ENCODE peak calls at places on chromosome 9, in five cellular contexts. K, U, I, E and A are unnamed samples.

GRCh38 chr9:131738838-131739191 is 1.1 kb downstream of the RAPGEF1 start:
- DNase-seq in K (peak; percentile 33), U (no peak), I (no peak), E (no peak), A (no peak)

GRCh38 chr9:27453860-27454553 is 70.1 kb upstream of the IFNK start:
- DNase-seq in K (no peak), U (no peak), I (no peak), E (no peak), A (no peak)

GRCh38 chr9:79353856-79354520 is 217.8 kb upstream of the TLE4 start:
- DNase-seq in K (peak; percentile 52), U (no peak), I (no peak), E (no peak), A (no peak)

GRCh38 chr9:104961701-104962359 is 33.9 kb upstream of the ABCA1 start:
- DNase-seq in K (peak; percentile 3), U (no peak), I (no peak), E (no peak), A (no peak)

GRCh38 chr9:127714916-127715442 is 484 bp downstream of the PTRH1 start:
- DNase-seq in K (peak; percentile 68), U (no peak), I (no peak), E (no peak), A (no peak)

GRCh38 chr9:29214162-29214520 is 1640.9 kb upstream of the C9orf72 start:
- DNase-seq in K (no peak), U (no peak), I (no peak), E (no peak), A (no peak)

GRCh38 chr9:6144947-6145346 is 70.7 kb upstream of the IL33 start:
- DNase-seq in K (no peak), U (no peak), I (no peak), E (no peak), A (no peak)

GRCh38 chr9:38018964-38019602 is 49.9 kb downstream of the SHB start:
- DNase-seq in K (peak; percentile 95), U (no peak), I (no peak), E (no peak), A (no peak)

GRCh38 chr9:4555251-4555650 is 65.0 kb downstream of the SLC1A1 start:
- DNase-seq in K (peak; percentile 58), U (peak; percentile 34), I (no peak), E (peak; percentile 53), A (no peak)

GRCh38 chr9:4538107-4538506 is 47.8 kb downstream of the SLC1A1 start:
- DNase-seq in K (no peak), U (no peak), I (no peak), E (no peak), A (no peak)

GRCh38 chr9:91223000-91223399 is 138.7 kb downstream of the AUH start:
- DNase-seq in K (no peak), U (no peak), I (no peak), E (no peak), A (no peak)

GRCh38 chr9:11962327-11962726 is 730.9 kb upstream of the TYRP1 start:
- DNase-seq in K (peak; percentile 3), U (no peak), I (no peak), E (no peak), A (no peak)

GRCh38 chr9:137053944-137054931 is at the start of gene ENTPD2:
- DNase-seq in K (no peak), U (no peak), I (no peak), E (no peak), A (no peak)

GRCh38 chr9:33158555-33159057 is 8.5 kb downstream of the B4GALT1 start:
- DNase-seq in K (no peak), U (no peak), I (peak; percentile 82), E (no peak), A (no peak)
- H3K4me1 ChIP-seq in K (peaks cover 92% of the 10 kb centered on the region), U (peaks cover 76% of the 10 kb centered on the region), I (peaks cover 83% of the 10 kb centered on the region), E (peaks cover 94% of the 10 kb centered on the region), A (peaks cover 90% of the 10 kb centered on the region)

GRCh38 chr9:61666310-61666709 is 476.5 kb downstream of the SPATA31A7 start:
- DNase-seq in K (no peak), U (no peak), I (no peak), E (no peak), A (no peak)
- H3K9me3 ChIP-seq in K (no peaks in the 10 kb centered on the region), U (no peaks in the 10 kb centered on the region), I (no peaks in the 10 kb centered on the region), E (no peaks in the 10 kb centered on the region), A (no peaks in the 10 kb centered on the region)

GRCh38 chr9:88994820-88995180 is 3.5 kb downstream of the S1PR3 start:
- DNase-seq in K (peak; percentile 85), U (no peak), I (no peak), E (no peak), A (no peak)

GRCh38 chr9:88996046-88997005 is 5.1 kb downstream of the S1PR3 start:
- DNase-seq in K (no peak), U (no peak), I (peak; percentile 74), E (no peak), A (no peak)

GRCh38 chr9:88995205-88995604 is 3.9 kb downstream of the S1PR3 start:
- DNase-seq in K (no peak), U (no peak), I (peak; percentile 40), E (no peak), A (no peak)

GRCh38 chr9:88993871-88994819 is 2.9 kb downstream of the S1PR3 start:
- DNase-seq in K (peak; percentile 6), U (no peak), I (peak; percentile 84), E (no peak), A (no peak)

DNA sequence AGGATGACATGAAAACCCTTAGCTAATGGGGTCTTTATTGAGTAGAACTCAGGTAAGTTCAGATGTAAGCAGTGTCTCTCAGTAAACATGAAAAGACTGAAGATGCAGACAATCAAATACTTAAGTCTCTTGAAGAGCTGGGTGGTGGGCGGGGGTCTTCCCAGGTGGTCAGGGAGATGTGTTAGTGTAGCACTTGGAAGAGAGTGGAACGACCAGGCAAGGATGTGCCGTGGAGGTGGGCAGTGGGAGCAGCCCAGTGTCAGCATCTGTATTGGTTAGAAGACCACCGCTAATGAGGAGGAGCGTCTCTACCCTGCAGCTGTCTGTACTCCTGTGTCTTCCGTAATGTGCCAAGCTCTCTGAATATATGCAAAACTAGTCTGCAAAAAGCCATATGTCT is 4.4 kb downstream of the S1PR3 start:
- DNase-seq in K (no peak), U (no peak), I (peak; percentile 77), E (no peak), A (no peak)
- H3K4me1 ChIP-seq in K (peaks cover 35% of the 10 kb centered on the region), U (peaks cover 1% of the 10 kb centered on the region), I (peaks cover 89% of the 10 kb centered on the region), E (peaks cover 6% of the 10 kb centered on the region), A (peaks cover 27% of the 10 kb centered on the region)

GRCh38 chr9:129749575-129749974 is 3.3 kb downstream of the PTGES start:
- DNase-seq in K (no peak), U (no peak), I (no peak), E (no peak), A (no peak)

GRCh38 chr9:129745186-129745585 is 7.7 kb downstream of the PTGES start:
- DNase-seq in K (no peak), U (no peak), I (no peak), E (no peak), A (no peak)

GRCh38 chr9:129748249-129748648 is 4.6 kb downstream of the PTGES start:
- DNase-seq in K (peak; percentile 56), U (no peak), I (no peak), E (no peak), A (no peak)

GRCh38 chr9:129750010-129750409 is 2.8 kb downstream of the PTGES start:
- DNase-seq in K (peak; percentile 73), U (no peak), I (no peak), E (no peak), A (no peak)

GRCh38 chr9:129746092-129746760 is 6.6 kb downstream of the PTGES start:
- DNase-seq in K (no peak), U (no peak), I (no peak), E (no peak), A (no peak)
- H3K9me3 ChIP-seq in K (no peaks in the 10 kb centered on the region), U (no peaks in the 10 kb centered on the region), I (no peaks in the 10 kb centered on the region), E (no peaks in the 10 kb centered on the region), A (no peaks in the 10 kb centered on the region)

GRCh38 chr9:96505316-96505991 is 55.5 kb downstream of the HABP4 start:
- DNase-seq in K (peak; percentile 45), U (no peak), I (no peak), E (no peak), A (no peak)
- H3K4me1 ChIP-seq in K (peaks cover 34% of the 10 kb centered on the region), U (no peaks in the 10 kb centered on the region), I (no peaks in the 10 kb centered on the region), E (no peaks in the 10 kb centered on the region), A (peaks cover 65% of the 10 kb centered on the region)

GRCh38 chr9:36461341-36461740 is 61.3 kb upstream of the RNF38 start:
- DNase-seq in K (peak; percentile 30), U (no peak), I (no peak), E (no peak), A (no peak)
- H3K9me3 ChIP-seq in K (no peaks in the 10 kb centered on the region), U (no peaks in the 10 kb centered on the region), I (no peaks in the 10 kb centered on the region), E (no peaks in the 10 kb centered on the region), A (no peaks in the 10 kb centered on the region)

DNA sequence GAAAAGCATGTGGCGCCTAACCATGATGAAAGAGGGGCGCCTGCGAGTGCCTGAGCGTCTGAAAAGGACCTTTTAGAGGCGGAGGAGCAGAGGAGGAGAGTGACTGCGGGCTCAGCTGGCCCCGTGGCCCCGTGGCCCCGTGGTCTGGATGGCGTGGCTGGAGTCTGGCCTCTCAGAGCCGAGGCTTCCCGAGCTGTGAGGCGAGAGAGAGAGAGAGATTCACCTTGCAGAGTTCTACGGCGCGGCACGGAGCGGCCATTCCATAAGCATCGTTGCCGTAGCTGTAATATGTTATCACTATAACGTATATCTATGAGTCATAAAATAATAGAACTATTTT is 55.3 kb upstream of the RNU6ATAC start:
- DNase-seq in K (no peak), U (no peak), I (no peak), E (peak; percentile 23), A (no peak)
- H3K4me1 ChIP-seq in K (no peaks in the 10 kb centered on the region), U (no peaks in the 10 kb centered on the region), I (peaks cover 41% of the 10 kb centered on the region), E (no peaks in the 10 kb centered on the region), A (no peaks in the 10 kb centered on the region)

GRCh38 chr9:21523021-21524014 is 41.2 kb upstream of the IFNE start:
- DNase-seq in K (no peak), U (no peak), I (no peak), E (no peak), A (no peak)
- H3K9me3 ChIP-seq in K (no peaks in the 10 kb centered on the region), U (no peaks in the 10 kb centered on the region), I (no peaks in the 10 kb centered on the region), E (no peaks in the 10 kb centered on the region), A (no peaks in the 10 kb centered on the region)

GRCh38 chr9:86580688-86581087 is 226.5 kb upstream of the TUT7 start:
- DNase-seq in K (no peak), U (no peak), I (no peak), E (no peak), A (no peak)
- H3K4me1 ChIP-seq in K (no peaks in the 10 kb centered on the region), U (no peaks in the 10 kb centered on the region), I (peaks cover 1% of the 10 kb centered on the region), E (no peaks in the 10 kb centered on the region), A (peaks cover 5% of the 10 kb centered on the region)